ENCODE peak calls at places on chromosomes 11 and 22, in eight cellular contexts. P is A549, A is stomach, N is sigmoid colon, O is transverse colon, Z is ovary, Y is tibial nerve, C is SK-N-SH. H is an unnamed sample.

GRCh38 chr11:65426839-65427690 is 4.5 kb downstream of the NEAT1 start:
- DNase-seq in P (no peak), A (peak), N (peak), O (peak), Z (peak), Y (no peak), C (no peak), H (no peak)

GRCh38 chr22:47192651-47193437 is 430.4 kb downstream of the TBC1D22A start:
- DNase-seq in P (peak), A (peak), N (peak), O (peak), Z (no peak), Y (peak), C (no peak), H (no peak)

GRCh38 chr11:9757809-9758675 is 94.2 kb downstream of the SWAP70 start:
- DNase-seq in P (peak), A (peak), N (peak), O (peak), Z (peak), Y (peak), C (peak), H (peak)

GRCh38 chr11:1236316-1237127 is 13.7 kb downstream of the MUC5B start:
- DNase-seq in P (no peak), A (no peak), N (peak), O (no peak), Z (no peak), Y (no peak), C (no peak), H (no peak)

GRCh38 chr11:126124284-126124683 is 61.6 kb upstream of the CDON start:
- DNase-seq in P (no peak), A (no peak), N (no peak), O (no peak), Z (peak), Y (no peak), C (no peak), H (no peak)

GRCh38 chr11:110082899-110083298 is 10.3 kb upstream of the ZC3H12C start:
- DNase-seq in P (no peak), A (no peak), N (no peak), O (no peak), Z (no peak), Y (no peak), C (no peak), H (no peak)

GRCh38 chr11:123302751-123303195 is 107.7 kb upstream of the CLMP start:
- DNase-seq in P (no peak), A (no peak), N (no peak), O (no peak), Z (no peak), Y (no peak), C (no peak), H (no peak)

GRCh38 chr11:88284306-88285057 is 53.1 kb downstream of the CTSC start:
- DNase-seq in P (no peak), A (no peak), N (no peak), O (no peak), Z (no peak), Y (no peak), C (no peak), H (no peak)

GRCh38 chr11:109073032-109073822 is 348.8 kb upstream of the C11orf87 start:
- DNase-seq in P (no peak), A (no peak), N (no peak), O (no peak), Z (no peak), Y (no peak), C (no peak), H (no peak)

GRCh38 chr11:122784325-122785155 is 53.8 kb upstream of the CRTAM start:
- DNase-seq in P (no peak), A (no peak), N (peak), O (no peak), Z (peak), Y (peak), C (no peak), H (no peak)

GRCh38 chr22:41217553-41218157 is 12.5 kb downstream of the L3MBTL2 start:
- DNase-seq in P (no peak), A (peak), N (peak), O (peak), Z (peak), Y (peak), C (no peak), H (peak)

GRCh38 chr11:121575963-121576290 is 123.2 kb upstream of the SORL1-AS1 start:
- DNase-seq in P (no peak), A (no peak), N (no peak), O (no peak), Z (no peak), Y (no peak), C (no peak), H (no peak)

GRCh38 chr11:78192911-78193341 is 4.2 kb downstream of the USP35 start:
- DNase-seq in P (no peak), A (no peak), N (peak), O (no peak), Z (no peak), Y (no peak), C (no peak), H (no peak)

GRCh38 chr11:89405629-89406028 is 85.5 kb downstream of the NOX4 start:
- DNase-seq in P (no peak), A (no peak), N (no peak), O (no peak), Z (no peak), Y (no peak), C (no peak), H (no peak)

GRCh38 chr11:76810151-76810853 is 27.1 kb downstream of the TSKU start:
- DNase-seq in P (no peak), A (no peak), N (no peak), O (peak), Z (no peak), Y (no peak), C (no peak), H (no peak)

GRCh38 chr11:95092549-95093324 is 3.1 kb downstream of the ENDOD1 start:
- DNase-seq in P (peak), A (no peak), N (no peak), O (peak), Z (no peak), Y (no peak), C (peak), H (no peak)

GRCh38 chr11:14125529-14125928 is 163.0 kb downstream of the SPON1 start:
- DNase-seq in P (no peak), A (no peak), N (no peak), O (no peak), Z (no peak), Y (no peak), C (no peak), H (no peak)

GRCh38 chr11:57551941-57552340 is 14.5 kb downstream of the SMTNL1 start:
- DNase-seq in P (no peak), A (no peak), N (no peak), O (no peak), Z (no peak), Y (no peak), C (no peak), H (no peak)

GRCh38 chr11:43904737-43905515 is 24.3 kb downstream of the ALKBH3 start:
- DNase-seq in P (no peak), A (no peak), N (no peak), O (no peak), Z (no peak), Y (no peak), C (no peak), H (no peak)

GRCh38 chr11:127521413-127521812 is 520.8 kb upstream of the KIRREL3 start:
- DNase-seq in P (no peak), A (no peak), N (no peak), O (no peak), Z (no peak), Y (no peak), C (no peak), H (no peak)

GRCh38 chr11:13136272-13136596 is 127.1 kb downstream of the RASSF10 start:
- DNase-seq in P (no peak), A (no peak), N (no peak), O (no peak), Z (no peak), Y (no peak), C (no peak), H (no peak)

GRCh38 chr11:77725433-77725832 is 87.8 kb upstream of the CLNS1A start:
- DNase-seq in P (no peak), A (no peak), N (no peak), O (no peak), Z (no peak), Y (no peak), C (no peak), H (no peak)

GRCh38 chr11:2156416-2157182 is 4.4 kb downstream of the INS start:
- DNase-seq in P (peak), A (peak), N (no peak), O (peak), Z (peak), Y (peak), C (peak), H (no peak)

GRCh38 chr22:25747245-25747944 is 5.4 kb downstream of the MYO18B start:
- DNase-seq in P (peak), A (peak), N (no peak), O (peak), Z (no peak), Y (no peak), C (peak), H (no peak)

GRCh38 chr11:126104420-126104819 is 41.8 kb upstream of the CDON start:
- DNase-seq in P (no peak), A (no peak), N (no peak), O (no peak), Z (no peak), Y (no peak), C (no peak), H (no peak)

GRCh38 chr11:47969401-47969800 is 11.0 kb upstream of the PTPRJ start:
- DNase-seq in P (no peak), A (no peak), N (no peak), O (no peak), Z (no peak), Y (no peak), C (no peak), H (no peak)

GRCh38 chr11:36249271-36249670 is 40.0 kb downstream of the COMMD9 start:
- DNase-seq in P (no peak), A (no peak), N (no peak), O (no peak), Z (no peak), Y (no peak), C (no peak), H (no peak)

GRCh38 chr11:34865261-34865660 is 50.9 kb downstream of the APIP start:
- DNase-seq in P (no peak), A (no peak), N (no peak), O (no peak), Z (no peak), Y (no peak), C (no peak), H (no peak)

GRCh38 chr11:2890466-2891241 is 5.1 kb upstream of the CDKN1C start:
- DNase-seq in P (no peak), A (peak), N (peak), O (peak), Z (peak), Y (peak), C (no peak), H (no peak)

GRCh38 chr11:46237248-46238077 is 40.0 kb upstream of the CREB3L1 start:
- DNase-seq in P (peak), A (peak), N (peak), O (peak), Z (peak), Y (peak), C (peak), H (no peak)

GRCh38 chr11:2471048-2471803 is 26.4 kb downstream of the KCNQ1 start:
- DNase-seq in P (no peak), A (peak), N (no peak), O (no peak), Z (no peak), Y (no peak), C (no peak), H (peak)

GRCh38 chr11:96246718-96247540 is 96.1 kb downstream of the MAML2 start:
- DNase-seq in P (no peak), A (no peak), N (no peak), O (no peak), Z (no peak), Y (no peak), C (no peak), H (no peak)

GRCh38 chr22:43812890-43813289 is 785 bp upstream of the EFCAB6 start:
- DNase-seq in P (no peak), A (no peak), N (no peak), O (no peak), Z (no peak), Y (no peak), C (no peak), H (no peak)

GRCh38 chr11:69134957-69135356 is 20.8 kb upstream of the SMIM38 start:
- DNase-seq in P (no peak), A (peak), N (no peak), O (no peak), Z (no peak), Y (no peak), C (no peak), H (no peak)

DNA sequence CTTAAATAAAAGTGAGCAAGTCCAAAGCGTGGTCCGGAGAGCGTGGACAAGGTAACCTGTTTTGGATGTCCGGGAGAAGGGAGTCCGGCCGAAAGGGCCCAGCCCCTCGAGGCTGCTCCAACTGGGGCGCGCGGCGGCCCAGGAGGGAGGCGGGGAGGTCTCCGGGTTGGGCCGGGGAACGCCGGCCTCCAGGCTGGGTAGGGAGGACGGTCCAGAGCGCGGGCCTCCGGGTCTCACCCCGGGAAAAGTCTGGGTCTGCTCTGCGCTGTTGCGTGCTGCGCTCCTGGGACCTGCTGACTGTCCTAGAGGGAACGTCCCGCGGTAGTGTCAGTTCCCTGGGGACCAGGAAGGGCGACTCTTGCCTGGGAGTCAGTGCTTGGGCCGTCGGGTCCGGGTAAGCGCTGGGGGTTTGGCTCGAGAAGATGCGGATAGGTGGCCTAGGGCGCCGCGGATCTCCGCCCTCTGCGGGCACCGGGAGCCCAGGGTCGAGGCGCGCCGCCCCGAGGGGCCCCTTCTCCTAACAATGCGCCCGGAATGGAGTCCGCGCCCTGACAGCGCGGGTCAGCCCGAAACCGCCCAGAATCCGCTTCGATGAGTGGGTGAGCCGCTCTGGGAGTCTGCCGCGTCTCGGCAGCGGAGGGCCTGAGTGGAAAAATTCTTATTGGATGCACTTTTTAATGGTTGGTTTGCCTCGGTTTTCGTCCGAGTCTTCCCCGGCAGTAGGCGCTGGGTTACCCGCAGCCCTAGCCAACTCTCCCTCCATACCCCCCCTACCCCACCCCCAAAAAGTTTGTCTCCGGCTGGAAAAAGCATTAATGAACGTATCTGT is 908 bp upstream of the FLI1 start:
- DNase-seq in P (no peak), A (no peak), N (no peak), O (peak), Z (no peak), Y (no peak), C (peak), H (no peak)
- TF ChIP-seq EP300 in P (no peak), A (no peak), N (no peak), O (no peak), Z (no peak), Y (peak), C (no peak), H (no peak)

GRCh38 chr11:17004486-17005148 is 9.6 kb downstream of the PLEKHA7 start:
- DNase-seq in P (no peak), A (no peak), N (no peak), O (no peak), Z (no peak), Y (no peak), C (no peak), H (no peak)

GRCh38 chr11:17012179-17012578 is 2.0 kb downstream of the PLEKHA7 start:
- DNase-seq in P (no peak), A (no peak), N (no peak), O (no peak), Z (no peak), Y (no peak), C (no peak), H (no peak)

GRCh38 chr11:17003426-17003825 is 10.8 kb downstream of the PLEKHA7 start:
- DNase-seq in P (no peak), A (no peak), N (no peak), O (no peak), Z (no peak), Y (no peak), C (no peak), H (no peak)

GRCh38 chr11:17010851-17011420 is 3.3 kb downstream of the PLEKHA7 start:
- DNase-seq in P (no peak), A (no peak), N (peak), O (no peak), Z (no peak), Y (no peak), C (no peak), H (no peak)

GRCh38 chr11:17008099-17008498 is 6.1 kb downstream of the PLEKHA7 start:
- DNase-seq in P (no peak), A (peak), N (peak), O (no peak), Z (no peak), Y (no peak), C (no peak), H (no peak)
- H3K27ac ChIP-seq in P (no peak), A (peak), N (no peak), O (no peak), Z (no peak), Y (no peak), C (no peak), H (no peak)

DNA sequence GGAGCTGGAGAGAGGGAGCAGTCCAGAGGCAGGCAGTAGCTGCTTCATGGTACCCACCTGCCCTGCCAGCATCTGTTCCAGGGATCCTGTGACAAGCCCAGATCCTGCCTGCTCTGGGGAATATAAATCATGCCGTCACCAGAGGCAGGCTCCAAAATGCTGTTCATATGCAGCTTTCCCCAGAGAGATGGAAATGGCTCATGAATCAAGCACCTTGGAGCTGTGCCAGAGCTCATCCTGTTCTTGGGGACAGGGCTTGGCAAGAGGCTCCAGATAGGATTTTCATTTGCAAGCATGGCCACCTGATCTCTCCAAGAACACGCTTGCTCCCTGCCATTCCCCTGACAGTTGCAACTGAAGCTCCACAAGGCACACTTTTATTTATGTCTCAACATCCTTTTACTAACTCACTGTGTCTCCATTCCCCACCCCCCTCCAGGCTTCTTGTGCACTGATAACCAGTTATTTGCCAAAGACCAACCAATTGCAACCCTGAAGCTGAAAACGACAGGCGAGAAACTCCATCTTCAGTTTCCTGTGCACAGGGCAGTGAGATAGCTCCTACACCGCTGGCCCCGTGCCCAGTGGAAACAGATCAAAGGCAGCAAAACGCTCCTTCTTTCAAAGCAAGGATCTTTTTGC is 115.8 kb upstream of the PITPNB start:
- DNase-seq in P (no peak), A (peak), N (peak), O (peak), Z (peak), Y (peak), C (peak), H (peak)
- TF ChIP-seq EP300 in P (no peak), A (no peak), N (no peak), O (no peak), Z (no peak), Y (peak), C (no peak), H (no peak)

GRCh38 chr22:23225337-23225723 is 45.0 kb downstream of the BCR start:
- DNase-seq in P (no peak), A (no peak), N (no peak), O (no peak), Z (no peak), Y (no peak), C (no peak), H (no peak)
- H3K27ac ChIP-seq in P (peak), A (peak), N (peak), O (peak), Z (no peak), Y (peak), C (peak), H (peak)

GRCh38 chr11:134244593-134244992 is 8.6 kb downstream of the THYN1 start:
- DNase-seq in P (no peak), A (no peak), N (no peak), O (no peak), Z (no peak), Y (no peak), C (peak), H (no peak)
- TF ChIP-seq EP300 in P (no peak), A (no peak), N (no peak), O (no peak), Z (no peak), Y (no peak), C (no peak), H (no peak)

GRCh38 chr11:19453893-19454292 is 213.1 kb upstream of the E2F8 start:
- DNase-seq in P (no peak), A (no peak), N (no peak), O (no peak), Z (no peak), Y (no peak), C (no peak), H (no peak)
- H3K27ac ChIP-seq in P (no peak), A (no peak), N (no peak), O (no peak), Z (no peak), Y (no peak), C (no peak), H (no peak)

GRCh38 chr11:117039270-117039669 is 59.0 kb downstream of the SIK3 start:
- DNase-seq in P (no peak), A (no peak), N (no peak), O (no peak), Z (no peak), Y (no peak), C (no peak), H (no peak)

GRCh38 chr11:117037279-117037951 is 60.8 kb downstream of the SIK3 start:
- DNase-seq in P (no peak), A (no peak), N (no peak), O (no peak), Z (no peak), Y (no peak), C (no peak), H (no peak)

GRCh38 chr11:117039897-117040296 is 58.3 kb downstream of the SIK3 start:
- DNase-seq in P (no peak), A (no peak), N (no peak), O (no peak), Z (no peak), Y (no peak), C (no peak), H (no peak)

GRCh38 chr11:117034901-117035300 is 63.3 kb downstream of the SIK3 start:
- DNase-seq in P (no peak), A (no peak), N (no peak), O (no peak), Z (no peak), Y (no peak), C (no peak), H (no peak)

GRCh38 chr11:117037952-117038350 is 60.3 kb downstream of the SIK3 start:
- DNase-seq in P (no peak), A (no peak), N (no peak), O (no peak), Z (no peak), Y (no peak), C (no peak), H (no peak)
- TF ChIP-seq EP300 in P (no peak), A (no peak), N (no peak), O (no peak), Z (no peak), Y (no peak), C (no peak), H (no peak)

GRCh38 chr22:42434283-42434682 is 2.1 kb upstream of the NFAM1 start:
- DNase-seq in P (no peak), A (no peak), N (peak), O (no peak), Z (no peak), Y (no peak), C (peak), H (no peak)
- H3K27ac ChIP-seq in P (no peak), A (no peak), N (no peak), O (no peak), Z (no peak), Y (no peak), C (no peak), H (no peak)

H was measured in esophagus muscularis mucosa.